ENCODE peak calls at places on chromosomes 1 and 21, in five cellular contexts. U, L, Y, P and Z are unnamed samples.
A peak's percentile ranks its signal among the peaks of the same experiment; 100 is the strongest.

GRCh38 chr1:36420409-36420808 is 22.7 kb upstream of the LSM10 start:
- DNase-seq in U (no peak), L (no peak), Y (no peak), P (no peak), Z (no peak)

GRCh38 chr1:228528612-228529011 is 41.4 kb downstream of the RNF187 start:
- DNase-seq in U (no peak), L (no peak), Y (no peak), P (no peak), Z (no peak)

GRCh38 chr1:243351347-243351746 is 95.5 kb downstream of the SDCCAG8 start:
- DNase-seq in U (no peak), L (no peak), Y (no peak), P (no peak), Z (no peak)

GRCh38 chr1:87600848-87601247 is 272.2 kb downstream of the LMO4 start:
- DNase-seq in U (no peak), L (no peak), Y (no peak), P (no peak), Z (no peak)

GRCh38 chr1:211328866-211329265 is 2.2 kb downstream of the TRAF5 start:
- DNase-seq in U (no peak), L (no peak), Y (no peak), P (no peak), Z (no peak)

GRCh38 chr1:110281363-110282290 is 57.5 kb upstream of the RBM15 start:
- DNase-seq in U (no peak), L (no peak), Y (no peak), P (no peak), Z (no peak)

GRCh38 chr1:169360415-169360814 is 7.2 kb downstream of the NME7 start:
- DNase-seq in U (no peak), L (no peak), Y (no peak), P (no peak), Z (no peak)

GRCh38 chr1:13892671-13893325 is 192.8 kb downstream of the PRDM2 start:
- DNase-seq in U (no peak), L (no peak), Y (no peak), P (no peak), Z (peak; percentile 13)

GRCh38 chr1:229891227-229891626 is 175.8 kb upstream of the GALNT2 start:
- DNase-seq in U (no peak), L (no peak), Y (no peak), P (no peak), Z (no peak)

GRCh38 chr1:239311331-239311730 is 75.0 kb upstream of the CHRM3 start:
- DNase-seq in U (no peak), L (no peak), Y (no peak), P (no peak), Z (no peak)

GRCh38 chr1:222821239-222821638 is 6.4 kb downstream of the DISP1 start:
- DNase-seq in U (no peak), L (no peak), Y (no peak), P (no peak), Z (no peak)

GRCh38 chr1:208224192-208224713 is 19.9 kb downstream of the PLXNA2 start:
- DNase-seq in U (no peak), L (no peak), Y (no peak), P (no peak), Z (no peak)

GRCh38 chr1:212606734-212607205 is 1.8 kb upstream of the ATF3 start:
- DNase-seq in U (no peak), L (peak; percentile 56), Y (peak; percentile 29), P (no peak), Z (peak; percentile 43)

GRCh38 chr1:66564250-66564649 is 30.3 kb downstream of the SGIP1 start:
- DNase-seq in U (peak; percentile 46), L (no peak), Y (no peak), P (no peak), Z (no peak)

GRCh38 chr21:28627261-28627660 is 365.4 kb downstream of the LTN1 start:
- DNase-seq in U (no peak), L (no peak), Y (no peak), P (no peak), Z (no peak)

GRCh38 chr1:162136760-162137537 is 67.5 kb downstream of the NOS1AP start:
- DNase-seq in U (peak; percentile 56), L (no peak), Y (no peak), P (no peak), Z (no peak)

GRCh38 chr1:193674292-193674944 is 488.0 kb upstream of the B3GALT2 start:
- DNase-seq in U (no peak), L (no peak), Y (no peak), P (no peak), Z (no peak)

GRCh38 chr21:32940079-32941014 is 85.4 kb upstream of the OLIG2 start:
- DNase-seq in U (peak; percentile 39), L (peak; percentile 72), Y (no peak), P (no peak), Z (no peak)

GRCh38 chr1:205936846-205937707 is 6.2 kb downstream of the SLC26A9 start:
- DNase-seq in U (peak; percentile 63), L (no peak), Y (no peak), P (no peak), Z (no peak)

GRCh38 chr21:25582888-25583287 is 24.4 kb downstream of the MRPL39 start:
- DNase-seq in U (no peak), L (no peak), Y (no peak), P (no peak), Z (no peak)

GRCh38 chr21:17548262-17548661 is 35.4 kb downstream of the CXADR start:
- DNase-seq in U (no peak), L (no peak), Y (no peak), P (no peak), Z (no peak)

GRCh38 chr21:38742580-38743260 is 63.0 kb upstream of the ETS2 start:
- DNase-seq in U (no peak), L (no peak), Y (no peak), P (no peak), Z (no peak)

GRCh38 chr21:36663033-36663855 is 35.7 kb upstream of the SIM2 start:
- DNase-seq in U (no peak), L (no peak), Y (no peak), P (no peak), Z (no peak)

GRCh38 chr1:172246521-172247390 is 173.7 kb upstream of the C1orf105 start:
- DNase-seq in U (no peak), L (no peak), Y (no peak), P (no peak), Z (no peak)

GRCh38 chr1:29786195-29786594 is 549.9 kb downstream of the PTPRU start:
- DNase-seq in U (no peak), L (no peak), Y (no peak), P (no peak), Z (no peak)
- TF ChIP-seq TAF1 in U (no peak), L (no peak), Y (no peak), P (no peak), Z (no peak)

DNA sequence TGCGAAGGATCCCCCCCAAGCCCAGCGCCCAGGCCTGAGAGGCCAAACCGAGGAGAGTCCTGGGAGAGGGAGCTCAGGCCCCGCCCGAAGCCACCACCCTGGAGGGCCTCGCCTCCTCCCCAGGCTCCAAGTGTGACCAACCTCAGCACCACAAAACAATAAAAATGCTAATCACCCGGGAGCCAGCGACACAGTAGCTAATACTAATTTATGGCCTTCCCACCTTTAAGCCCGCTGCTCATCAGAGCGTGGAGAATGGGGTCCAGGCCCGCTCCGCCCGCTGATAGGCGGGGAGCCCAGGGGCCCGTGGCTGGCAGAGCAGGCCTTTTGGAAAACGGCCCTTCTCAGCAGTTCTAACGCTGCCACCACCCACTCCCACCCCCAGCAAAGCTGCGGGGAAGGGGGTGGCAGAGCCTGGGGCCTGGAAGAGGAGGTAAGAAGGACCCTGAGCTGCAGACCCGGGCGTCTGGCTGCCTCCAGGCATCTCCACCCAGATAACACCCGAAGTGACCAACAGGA is 20.4 kb upstream of the TAS1R2 start:
- DNase-seq in U (no peak), L (no peak), Y (no peak), P (no peak), Z (no peak)
- TF ChIP-seq POLR2AphosphoS5 in U (no peak), L (no peak), Y (no peak), P (no peak), Z (no peak)

GRCh38 chr21:41954654-41955499 is 1.1 kb upstream of the C2CD2 start:
- DNase-seq in U (no peak), L (no peak), Y (no peak), P (no peak), Z (no peak)
- TF ChIP-seq POLR2A in U (no peak), L (peak; percentile 50), Y (no peak), P (no peak), Z (no peak)

GRCh38 chr1:46401964-46402626 is 8.0 kb downstream of the FAAH start:
- DNase-seq in U (peak; percentile 40), L (peak; percentile 82), Y (no peak), P (no peak), Z (no peak)
- TF ChIP-seq TAF1 in U (no peak), L (no peak), Y (no peak), P (no peak), Z (no peak)